ENCODE peak calls at places on chromosomes 13 and 19, in six cellular contexts. C is IMR-90; U is cardiac fibroblast; M is right lobe of liver; K is heart left ventricle; A is CD4-positive, alpha-beta T cell. L is an unnamed sample.

GRCh38 chr13:67935655-67936054 is 705.5 kb upstream of the PCDH9 start:
- DNase-seq in C (no peak), U (no peak), M (no peak), K (no peak), A (no peak), L (no peak)

GRCh38 chr13:99442273-99442895 is 58.9 kb upstream of the TM9SF2 start:
- DNase-seq in C (peak; percentile 45), U (peak; percentile 74), M (no peak), K (no peak), A (peak; percentile 50), L (no peak)

GRCh38 chr19:17719730-17720486 is 628 bp downstream of the MAP1S start:
- DNase-seq in C (no peak), U (no peak), M (no peak), K (no peak), A (peak; percentile 5), L (no peak)

GRCh38 chr19:4069331-4069959 is 2.7 kb upstream of the ZBTB7A start:
- DNase-seq in C (no peak), U (no peak), M (no peak), K (no peak), A (peak; percentile 55), L (no peak)

GRCh38 chr13:36193151-36193855 is 21.1 kb downstream of the SOHLH2 start:
- DNase-seq in C (no peak), U (peak; percentile 70), M (no peak), K (no peak), A (no peak), L (no peak)

GRCh38 chr13:33721719-33722118 is 96.2 kb upstream of the RFC3 start:
- DNase-seq in C (peak; percentile 62), U (peak; percentile 82), M (no peak), K (no peak), A (no peak), L (no peak)

GRCh38 chr13:99379856-99380255 is 72.7 kb upstream of the GPR183 start:
- DNase-seq in C (no peak), U (no peak), M (no peak), K (no peak), A (no peak), L (no peak)

GRCh38 chr13:103351035-103351828 is 285.0 kb upstream of the SLC10A2 start:
- DNase-seq in C (no peak), U (peak; percentile 31), M (no peak), K (no peak), A (no peak), L (no peak)

GRCh38 chr13:70370924-70371323 is 262.7 kb upstream of the KLHL1 start:
- DNase-seq in C (no peak), U (no peak), M (no peak), K (no peak), A (no peak), L (no peak)

GRCh38 chr13:40334031-40334430 is 332.4 kb downstream of the FOXO1 start:
- DNase-seq in C (no peak), U (no peak), M (no peak), K (no peak), A (no peak), L (no peak)

GRCh38 chr19:44570603-44570983 is 41.1 kb upstream of the CEACAM20 start:
- DNase-seq in C (no peak), U (no peak), M (no peak), K (no peak), A (no peak), L (no peak)

GRCh38 chr13:80359459-80360297 is 18.8 kb upstream of the SPRY2 start:
- DNase-seq in C (no peak), U (peak; percentile 33), M (no peak), K (no peak), A (no peak), L (no peak)

GRCh38 chr19:55640043-55640576 is 692 bp upstream of the ZNF580 start:
- DNase-seq in C (peak; percentile 68), U (peak; percentile 57), M (peak; percentile 82), K (peak; percentile 67), A (peak; percentile 73), L (peak; percentile 72)

GRCh38 chr13:41361501-41361900 is 50.4 kb downstream of the NAA16 start:
- DNase-seq in C (peak; percentile 19), U (peak; percentile 43), M (no peak), K (no peak), A (no peak), L (no peak)

GRCh38 chr13:59790626-59791025 is 373.1 kb downstream of the DIAPH3 start:
- DNase-seq in C (peak; percentile 11), U (peak; percentile 12), M (no peak), K (no peak), A (no peak), L (no peak)

GRCh38 chr13:40878321-40878720 is 88.9 kb downstream of the SLC25A15 start:
- DNase-seq in C (peak; percentile 7), U (no peak), M (no peak), K (no peak), A (no peak), L (no peak)

GRCh38 chr19:29811125-29812079 is at the start of gene CCNE1:
- DNase-seq in C (peak; percentile 74), U (peak; percentile 81), M (peak; percentile 95), K (peak; percentile 96), A (peak; percentile 94), L (peak; percentile 99)

GRCh38 chr19:34481861-34482379 is 362 bp downstream of the WTIP start:
- DNase-seq in C (no peak), U (peak; percentile 47), M (peak; percentile 44), K (no peak), A (no peak), L (peak; percentile 50)

GRCh38 chr13:34466301-34466700 is 475.8 kb upstream of the NBEA start:
- DNase-seq in C (no peak), U (no peak), M (no peak), K (no peak), A (no peak), L (no peak)

GRCh38 chr13:114104626-114105350 is 27.6 kb downstream of the RASA3 start:
- DNase-seq in C (no peak), U (no peak), M (peak; percentile 43), K (no peak), A (no peak), L (no peak)

DNA sequence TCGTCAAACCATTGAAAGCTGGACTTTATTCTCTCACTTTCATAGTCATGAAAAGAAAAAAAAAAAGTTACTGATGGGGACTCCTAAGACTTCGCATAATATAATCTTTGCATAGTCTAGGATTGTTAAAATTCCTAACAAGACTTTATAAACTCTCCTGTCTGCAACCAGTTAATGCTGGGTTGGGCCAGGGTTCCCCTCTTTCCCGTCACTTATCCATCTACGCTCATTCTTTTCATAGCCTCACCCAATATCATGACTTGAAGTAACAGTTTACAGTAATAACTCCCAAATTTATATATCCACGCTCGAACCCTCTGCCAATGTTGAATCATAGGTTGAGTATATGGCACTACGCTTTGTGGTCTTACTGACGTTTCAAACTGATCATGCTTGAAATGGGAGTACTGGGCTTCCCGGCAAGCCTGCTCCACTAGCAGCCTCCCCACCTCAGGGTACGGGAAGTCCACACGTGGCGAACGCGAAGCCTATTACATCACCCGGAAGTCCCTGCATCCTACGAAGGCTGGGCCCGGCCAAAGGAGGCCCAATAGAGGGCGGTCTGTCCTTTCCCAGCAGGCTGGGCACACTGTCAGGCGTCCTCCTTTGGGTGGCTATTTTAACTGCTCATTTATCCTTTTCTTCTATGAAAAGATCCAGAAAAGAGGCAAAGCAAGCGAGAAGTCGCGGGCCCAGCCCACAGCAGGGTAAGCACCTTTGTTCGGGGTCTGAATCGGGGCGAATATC is 694 bp upstream of the ZNF460 start:
- DNase-seq in C (peak; percentile 97), U (peak; percentile 97), M (peak; percentile 92), K (peak; percentile 92), A (peak; percentile 81), L (peak; percentile 84)
- TF ChIP-seq CTCF in C (peak; percentile 41), U (peak; percentile 29), M (no peak), K (peak; percentile 30), A (no peak), L (peak; percentile 52)

GRCh38 chr13:91813255-91813654 is 414.8 kb downstream of the GPC5 start:
- DNase-seq in C (no peak), U (no peak), M (no peak), K (peak; percentile 41), A (no peak), L (no peak)

DNA sequence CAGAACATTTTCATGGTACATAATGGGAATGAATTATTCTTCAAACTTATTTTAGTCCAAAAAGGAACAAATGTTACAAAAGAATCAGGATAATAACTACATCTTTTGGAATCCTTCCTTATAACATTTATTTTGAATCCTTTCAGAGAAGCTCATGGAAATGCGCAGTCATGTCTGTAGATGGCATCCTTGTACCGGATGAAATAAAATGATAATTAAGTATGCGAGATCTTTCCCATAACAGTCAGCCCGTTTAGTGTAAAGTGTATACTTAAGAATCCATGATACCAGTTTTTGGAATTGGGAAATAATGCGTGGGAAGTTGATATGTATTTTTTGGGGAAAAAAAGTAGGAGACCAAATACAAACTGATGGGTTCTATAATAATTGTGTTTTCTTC is 418.8 kb downstream of the GPC5 start:
- DNase-seq in C (peak; percentile 13), U (peak; percentile 6), M (no peak), K (no peak), A (no peak), L (no peak)
- TF ChIP-seq CTCF in C (peak; percentile 33), U (no peak), M (no peak), K (peak; percentile 20), A (no peak), L (peak; percentile 18)

DNA sequence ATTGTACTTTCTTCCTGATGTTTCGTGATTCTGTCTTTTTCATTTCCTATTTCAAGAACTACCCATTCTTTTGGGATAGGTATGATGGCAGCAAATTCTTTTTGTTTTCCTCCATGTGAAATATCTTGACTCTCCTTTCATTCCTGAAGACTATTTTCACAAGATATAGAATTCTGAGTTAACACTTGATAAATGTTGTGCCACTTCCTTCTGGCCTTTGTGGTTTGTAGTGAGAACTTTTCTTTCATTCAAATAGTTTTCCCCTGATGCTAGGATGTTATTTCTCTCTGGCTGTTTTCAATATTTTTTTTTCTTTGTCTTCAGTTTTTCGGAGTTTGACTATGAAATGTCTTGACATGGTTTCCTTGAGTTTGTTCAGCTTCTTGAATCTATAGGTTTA is 8.3 kb upstream of the TUBGCP3 start:
- DNase-seq in C (no peak), U (no peak), M (no peak), K (no peak), A (no peak), L (no peak)
- TF ChIP-seq CTCF in C (no peak), U (no peak), M (no peak), K (no peak), A (no peak), L (no peak)

GRCh38 chr19:41927810-41928192 is 448 bp downstream of the ERFL start:
- DNase-seq in C (no peak), U (no peak), M (no peak), K (no peak), A (no peak), L (peak; percentile 76)

GRCh38 chr19:41928754-41929535 is 696 bp upstream of the ERFL start:
- DNase-seq in C (no peak), U (no peak), M (no peak), K (no peak), A (no peak), L (no peak)

GRCh38 chr19:41926861-41927809 is 1.1 kb downstream of the ERFL start:
- DNase-seq in C (no peak), U (no peak), M (no peak), K (no peak), A (no peak), L (no peak)

GRCh38 chr19:41929536-41930071 is 1.4 kb upstream of the ERFL start:
- DNase-seq in C (no peak), U (no peak), M (no peak), K (no peak), A (no peak), L (no peak)

DNA sequence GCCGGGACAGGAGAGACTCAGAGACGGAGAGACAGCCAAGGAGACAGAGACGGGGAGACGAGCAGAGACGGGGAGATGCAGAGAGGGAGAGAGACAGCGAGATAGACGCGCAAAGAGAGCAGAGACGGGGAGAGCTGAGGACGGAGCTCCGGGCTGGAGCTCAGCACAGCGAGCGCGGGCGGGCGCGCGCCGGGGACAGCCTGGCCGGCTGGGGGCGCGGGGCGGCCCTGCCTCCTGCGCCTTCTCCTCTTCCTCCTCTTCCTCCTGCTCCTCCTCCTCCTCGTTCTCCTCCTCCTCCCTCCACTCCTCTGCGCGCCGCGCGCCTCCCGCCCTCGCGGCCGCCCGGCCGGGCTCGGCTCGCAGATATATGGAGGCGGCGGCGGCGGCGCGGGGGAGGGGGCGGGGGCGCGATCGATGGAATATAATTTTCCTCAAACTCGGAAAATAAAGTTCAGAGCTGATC is at the start of gene ERFL:
- DNase-seq in C (no peak), U (no peak), M (no peak), K (no peak), A (no peak), L (peak; percentile 76)
- TF ChIP-seq CTCF in C (no peak), U (no peak), M (no peak), K (no peak), A (no peak), L (peak; percentile 13)